ENCODE peak calls at places on chromosomes 4 and X, in nine cellular contexts. L is Panc1, Z is psoas muscle, X is thoracic aorta, V is cardiac muscle cell, M is transverse colon, E is heart right ventricle, S is breast epithelium, Y is ovary. C is an unnamed sample.

GRCh38 chrX:68060506-68061205 is 372.6 kb downstream of the OPHN1 start:
- DNase-seq in X (no peak), V (no peak), E (no peak), M (no peak), Y (no peak), L (no peak), S (no peak), Z (no peak), C (no peak)

GRCh38 chr4:5959221-5959982 is 58.8 kb downstream of the C4orf50 start:
- DNase-seq in S (no peak), Y (no peak), Z (no peak), X (no peak), L (no peak), M (no peak), E (no peak), V (no peak), C (no peak)

GRCh38 chrX:138745215-138745614 is 33.7 kb upstream of the FGF13 start:
- DNase-seq in S (no peak), L (no peak), E (peak), X (no peak), M (no peak), Y (no peak), Z (no peak), V (peak), C (peak)

GRCh38 chr4:79048878-79049277 is 109.6 kb upstream of the PAQR3 start:
- DNase-seq in X (no peak), S (no peak), Z (no peak), L (no peak), M (no peak), Y (no peak), E (no peak), V (no peak), C (no peak)

GRCh38 chr4:79210636-79211049 is 115.2 kb downstream of the NAA11 start:
- DNase-seq in E (no peak), L (no peak), X (no peak), V (no peak), M (no peak), Y (no peak), S (no peak), Z (no peak), C (no peak)

GRCh38 chr4:140935259-140935658 is 179.1 kb upstream of the TBC1D9 start:
- DNase-seq in V (no peak), S (no peak), L (no peak), X (peak), Z (peak), M (no peak), Y (no peak), E (peak), C (no peak)

GRCh38 chrX:2584216-2584615 is 83.4 kb upstream of the DHRSX start:
- DNase-seq in M (no peak), X (no peak), Z (no peak), E (no peak), L (no peak), Y (no peak), S (no peak), V (no peak), C (peak)

GRCh38 chr4:85431156-85431555 is 43.8 kb upstream of the ARHGAP24 start:
- DNase-seq in M (no peak), X (no peak), Z (no peak), V (no peak), S (no peak), Y (no peak), L (no peak), E (no peak), C (no peak)

GRCh38 chrX:49264460-49264859 is at the start of gene FOXP3:
- DNase-seq in Z (no peak), L (no peak), E (no peak), V (no peak), S (no peak), M (no peak), Y (no peak), X (no peak), C (no peak)

DNA sequence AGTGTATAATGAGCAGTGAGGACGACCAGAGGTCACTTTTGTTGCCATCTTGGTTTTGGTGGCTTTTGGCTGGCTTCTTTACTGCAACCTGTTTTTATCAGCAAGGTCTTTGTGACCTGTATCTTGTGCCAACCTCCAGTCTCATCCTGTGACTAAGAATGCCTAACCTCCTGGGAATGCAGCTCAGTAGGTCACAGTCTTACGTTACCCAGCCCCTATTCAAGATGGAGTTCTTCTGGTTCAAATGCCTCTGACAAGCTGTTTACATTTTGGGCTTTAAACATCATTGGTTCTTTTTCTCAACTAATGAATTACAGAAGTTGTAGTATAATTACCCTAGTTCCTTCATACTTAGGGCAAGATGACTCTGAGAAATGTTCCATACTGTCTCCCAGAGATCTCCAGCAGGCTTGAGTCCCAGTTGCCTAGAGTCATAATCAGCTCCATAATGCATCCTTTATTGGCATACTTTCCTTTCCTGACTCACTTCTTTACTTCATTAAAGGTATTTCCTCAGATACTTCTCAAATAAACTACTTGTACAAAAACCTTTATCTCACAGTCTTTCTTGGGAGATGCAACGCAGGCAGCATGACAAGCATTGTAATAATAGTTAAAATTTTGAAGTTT is 136.5 kb downstream of the KDM6A start:
- DNase-seq in S (no peak), L (peak), E (no peak), X (no peak), V (no peak), Z (no peak), Y (no peak), M (no peak), C (no peak)
- H3K27ac ChIP-seq in S (no peak), L (no peak), E (peak), X (no peak), V (peak), Z (peak), Y (no peak), M (no peak), C (no peak)

GRCh38 chr4:184157322-184157721 is 60.4 kb downstream of the ENPP6 start:
- DNase-seq in V (no peak), E (no peak), Y (no peak), L (no peak), M (no peak), Z (no peak), X (no peak), S (no peak), C (no peak)
- TF ChIP-seq CTCF in V (no peak), E (no peak), Y (no peak), L (no peak), M (no peak), Z (no peak), X (no peak), S (no peak), C (no peak)

GRCh38 chr4:173529505-173530325 is at the start of gene HAND2:
- DNase-seq in Y (peak), Z (peak), E (peak), M (peak), X (no peak), S (no peak), L (no peak), V (peak), C (no peak)
- H3K4me3 ChIP-seq in Y (peak), Z (peak), E (peak), M (peak), X (peak), S (peak), L (peak), V (peak), C (peak)

DNA sequence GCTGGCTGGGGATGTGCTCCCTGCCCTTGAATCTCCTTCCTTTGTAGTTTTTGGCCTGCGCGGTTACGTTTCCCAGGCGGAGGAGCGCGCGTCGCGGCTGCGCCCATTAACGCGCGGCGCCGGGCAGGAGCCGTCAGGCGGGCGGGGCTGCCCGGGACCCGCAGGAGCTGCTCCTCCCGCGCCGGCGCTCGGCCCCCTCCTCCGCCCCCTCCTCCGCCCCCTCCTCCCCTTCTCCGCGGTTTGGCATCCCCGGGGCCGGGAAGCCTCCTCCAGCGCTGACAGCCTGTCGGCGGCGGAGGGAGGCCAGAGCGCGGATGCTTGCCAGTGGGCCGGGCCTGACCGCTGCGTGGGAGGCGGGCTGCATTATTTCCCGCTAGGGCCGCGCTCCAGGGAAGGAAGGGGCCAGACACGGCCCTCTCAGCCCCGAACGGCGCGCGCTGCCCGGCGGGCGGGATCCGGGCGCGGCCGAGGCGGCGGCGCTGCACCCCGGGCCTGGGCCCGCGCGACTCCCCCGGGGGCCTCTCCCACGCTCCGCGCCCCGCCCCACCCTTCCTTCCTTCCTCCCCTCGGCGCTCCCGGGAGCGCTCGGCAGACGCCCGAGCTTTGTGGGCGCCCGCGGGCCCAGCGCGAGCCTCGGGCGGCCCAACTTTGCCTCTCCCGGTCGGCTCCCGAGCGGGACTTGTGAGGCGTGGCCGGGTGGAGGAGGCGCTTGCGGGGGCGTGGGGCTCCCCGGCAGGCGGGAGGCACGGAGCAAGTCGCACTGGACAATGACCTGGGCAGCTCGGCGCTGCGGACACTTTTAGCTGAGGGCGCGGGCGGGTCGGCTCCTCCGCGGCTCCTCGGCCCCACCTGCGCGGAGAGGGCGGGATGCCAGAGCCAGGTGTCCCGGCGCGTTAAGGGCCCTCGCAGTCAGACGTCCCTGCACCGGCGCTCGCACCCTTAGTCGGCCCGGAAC is at the start of gene DCLK2:
- DNase-seq in E (peak), M (peak), X (peak), Z (peak), V (peak), L (no peak), S (peak), Y (peak), C (peak)
- H3K27ac ChIP-seq in E (peak), M (peak), X (peak), Z (peak), V (no peak), L (peak), S (peak), Y (peak), C (peak)

GRCh38 chr4:2283199-2283711 is 21.3 kb upstream of the MXD4 start:
- DNase-seq in S (no peak), M (no peak), X (no peak), Y (no peak), L (no peak), E (no peak), V (no peak), Z (no peak), C (no peak)

GRCh38 chr4:2284934-2285664 is 23.2 kb upstream of the MXD4 start:
- DNase-seq in L (no peak), X (no peak), M (no peak), E (no peak), Z (no peak), V (peak), Y (peak), S (no peak), C (peak)

GRCh38 chr4:2280531-2281300 is 18.8 kb upstream of the MXD4 start:
- DNase-seq in X (no peak), V (no peak), M (no peak), Y (no peak), L (no peak), S (no peak), Z (no peak), E (no peak), C (no peak)

GRCh38 chr4:2284161-2284933 is 22.4 kb upstream of the MXD4 start:
- DNase-seq in S (no peak), X (no peak), M (no peak), L (no peak), V (no peak), E (no peak), Y (no peak), Z (no peak), C (no peak)

DNA sequence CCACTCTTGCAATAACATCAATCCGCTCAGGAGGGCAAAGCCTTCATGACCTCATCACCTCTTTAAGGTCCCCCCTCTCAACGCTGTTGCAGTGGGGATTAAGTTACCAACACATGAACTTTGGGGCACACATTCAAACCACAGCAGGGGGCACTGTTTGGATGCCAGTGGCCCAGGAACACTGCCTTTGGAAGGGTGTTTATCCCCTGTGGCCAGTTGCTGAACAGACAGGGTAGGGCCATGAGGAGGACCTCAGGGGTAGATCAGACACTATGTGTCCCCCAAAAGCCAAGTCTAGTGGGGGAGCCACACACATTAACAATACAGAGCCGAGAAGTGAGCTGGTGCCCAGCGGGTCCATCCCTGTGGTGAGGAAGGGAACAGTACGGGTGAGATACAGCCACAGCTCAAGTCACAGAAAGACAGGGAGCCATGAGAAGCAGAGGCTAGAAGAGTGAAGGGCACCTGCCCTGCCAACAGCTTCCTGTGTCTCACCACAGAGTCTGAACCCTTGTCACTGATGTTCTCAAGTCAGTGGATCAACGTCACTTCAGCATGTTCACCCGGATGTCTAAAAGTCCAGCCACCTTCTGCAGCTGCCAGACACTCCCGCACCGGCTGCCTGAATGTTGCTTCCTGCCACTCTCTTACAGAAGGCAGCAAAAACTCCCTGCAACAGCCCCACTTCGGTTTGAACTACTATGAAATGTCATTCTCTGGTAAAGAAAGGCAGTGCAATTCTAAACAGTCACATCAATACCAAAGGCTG is 19.9 kb upstream of the MXD4 start:
- DNase-seq in E (no peak), L (no peak), X (no peak), Z (no peak), V (no peak), Y (no peak), M (peak), S (no peak), C (no peak)
- TF ChIP-seq CTCF in E (no peak), L (no peak), X (no peak), Z (no peak), V (peak), Y (no peak), M (peak), S (no peak), C (no peak)

GRCh38 chrX:135424469-135424868 is 2.7 kb downstream of the SMIM10L2A start:
- DNase-seq in V (no peak), M (no peak), Z (no peak), X (no peak), L (no peak), S (no peak), Y (peak), E (no peak), C (peak)

GRCh38 chrX:135421537-135421931 is 210 bp upstream of the SMIM10L2A start:
- DNase-seq in E (peak), Z (peak), M (peak), V (peak), Y (peak), L (peak), X (peak), S (peak), C (peak)

GRCh38 chrX:135420831-135421230 is 913 bp upstream of the SMIM10L2A start:
- DNase-seq in S (no peak), Z (no peak), E (no peak), Y (no peak), L (no peak), V (no peak), X (no peak), M (no peak), C (no peak)

GRCh38 chrX:135425026-135425425 is 3.3 kb downstream of the SMIM10L2A start:
- DNase-seq in L (no peak), E (no peak), V (no peak), X (no peak), Z (no peak), S (no peak), Y (peak), M (no peak), C (peak)

DNA sequence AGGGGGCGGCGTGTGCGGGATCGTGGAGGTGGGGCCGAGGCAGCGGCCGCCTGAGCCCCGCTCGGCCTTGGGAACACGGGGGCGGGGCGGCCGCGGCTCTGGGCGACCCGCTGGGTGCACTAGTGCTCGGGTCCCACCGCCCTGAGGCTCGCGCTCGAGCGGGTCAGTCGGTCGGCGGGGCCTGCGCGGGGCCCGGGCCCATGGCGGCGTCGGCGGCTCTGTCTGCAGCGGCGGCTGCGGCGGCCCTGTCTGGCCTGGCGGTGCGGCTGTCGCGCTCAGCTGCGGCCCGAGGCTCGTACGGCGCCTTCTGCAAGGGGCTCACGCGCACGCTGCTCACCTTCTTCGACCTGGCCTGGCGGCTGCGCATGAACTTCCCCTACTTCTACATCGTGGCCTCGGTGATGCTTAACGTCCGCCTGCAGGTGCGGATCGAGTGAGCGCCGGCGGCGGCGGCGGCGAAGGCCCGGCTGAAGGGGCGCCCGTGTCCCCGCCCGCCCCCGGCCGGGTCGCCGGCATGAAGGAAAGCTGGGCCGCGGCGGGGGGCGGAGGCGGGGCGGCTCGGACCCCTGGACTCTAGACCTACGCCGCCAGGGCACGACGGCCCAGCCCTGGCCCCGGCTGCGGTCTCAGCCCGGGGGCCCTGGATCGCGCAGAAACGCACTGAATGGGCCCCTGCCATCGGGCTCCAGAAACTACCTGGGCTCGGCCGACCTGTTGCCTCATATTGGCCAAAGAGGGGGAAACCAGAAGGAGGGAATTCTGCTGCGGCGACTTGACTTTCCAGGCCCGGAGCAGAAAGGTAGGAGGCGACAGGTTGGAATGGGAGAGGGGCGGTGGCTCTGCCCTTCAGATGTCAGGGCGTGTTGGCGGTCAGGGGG is at the start of gene SMIM10L2A:
- DNase-seq in E (no peak), M (no peak), S (no peak), Z (no peak), V (no peak), L (no peak), Y (no peak), X (no peak), C (no peak)
- H3K4me3 ChIP-seq in E (peak), M (peak), S (peak), Z (peak), V (peak), L (peak), Y (peak), X (peak), C (peak)

GRCh38 chr4:149164282-149164681 is 651.4 kb downstream of the IQCM start:
- DNase-seq in V (peak), Z (no peak), X (no peak), S (no peak), L (no peak), M (no peak), Y (no peak), E (no peak), C (no peak)
- H3K27ac ChIP-seq in V (no peak), Z (no peak), X (no peak), S (no peak), L (no peak), M (no peak), Y (no peak), E (no peak), C (no peak)

DNA sequence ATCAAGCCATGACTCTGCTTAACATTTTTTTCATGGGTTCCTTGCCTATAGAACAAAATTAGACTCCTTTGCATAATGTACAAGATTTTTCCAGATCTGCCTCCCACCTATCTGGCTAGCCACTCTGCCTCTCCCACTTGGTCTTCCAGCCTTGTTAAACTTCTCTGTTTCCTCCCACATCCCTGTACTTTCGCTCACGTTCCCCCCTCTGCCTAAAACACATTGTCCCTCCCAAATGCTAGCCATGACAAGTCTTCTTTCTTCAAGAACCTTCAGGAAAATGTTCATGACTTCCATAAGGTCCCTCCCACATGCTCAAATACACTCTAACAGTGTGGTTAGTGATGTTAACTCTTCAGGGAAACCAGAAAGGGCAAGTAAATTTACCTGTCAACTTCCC is 214.6 kb downstream of the ADGRA3 start:
- DNase-seq in X (no peak), S (no peak), L (no peak), Z (no peak), M (no peak), E (no peak), Y (no peak), V (no peak), C (no peak)
- TF ChIP-seq CTCF in X (no peak), S (no peak), L (no peak), Z (no peak), M (no peak), E (no peak), Y (no peak), V (no peak), C (no peak)

C was measured in pancreas.